ENCODE peak calls at places on chromosomes 12 and 14, in four cellular contexts. S, E, O and L are unnamed samples.

GRCh38 chr12:102957339-102958050 is at the start of gene ASCL1:
- DNase-seq in E (peak; percentile 48), S (no peak), O (no peak), L (peak; percentile 32)

GRCh38 chr12:57755454-57756372 is 810 bp downstream of the MARCHF9 start:
- DNase-seq in S (no peak), E (no peak), O (no peak), L (no peak)

GRCh38 chr14:94357166-94357565 is 31.2 kb downstream of the SERPINA1 start:
- DNase-seq in E (no peak), S (no peak), O (no peak), L (no peak)

GRCh38 chr14:58832010-58832409 is 194.2 kb downstream of the DACT1 start:
- DNase-seq in S (no peak), O (no peak), E (no peak), L (no peak)

GRCh38 chr14:93056840-93057585 is 58.7 kb downstream of the ITPK1 start:
- DNase-seq in O (no peak), E (peak; percentile 43), S (no peak), L (no peak)

GRCh38 chr12:88868062-88868461 is 287.8 kb upstream of the KITLG start:
- DNase-seq in S (no peak), O (no peak), E (no peak), L (no peak)

GRCh38 chr12:58206876-58207275 is 265.5 kb downstream of the ATP23 start:
- DNase-seq in S (no peak), E (no peak), O (no peak), L (no peak)

GRCh38 chr12:106080786-106081185 is 58.0 kb downstream of the NUAK1 start:
- DNase-seq in E (no peak), S (no peak), O (no peak), L (no peak)

GRCh38 chr12:100473716-100474150 is at the start of gene NR1H4:
- DNase-seq in O (no peak), S (no peak), E (peak; percentile 29), L (peak; percentile 67)

GRCh38 chr14:76812093-76812421 is 625 bp downstream of the ANGEL1 start:
- DNase-seq in S (no peak), O (no peak), E (no peak), L (peak; percentile 33)

GRCh38 chr12:99427104-99427503 is 220.4 kb upstream of the GARIN6 start:
- DNase-seq in S (no peak), E (no peak), O (no peak), L (no peak)

GRCh38 chr14:90419200-90419599 is 22.4 kb downstream of the CALM1 start:
- DNase-seq in S (peak; percentile 47), O (peak; percentile 64), E (peak; percentile 80), L (peak; percentile 74)

GRCh38 chr14:22131749-22132476 is 457.1 kb downstream of the DAD1 start:
- DNase-seq in O (no peak), S (no peak), E (peak; percentile 27), L (peak; percentile 30)

GRCh38 chr14:86915416-86915815 is 1077.6 kb downstream of the GALC start:
- DNase-seq in O (no peak), S (no peak), E (no peak), L (no peak)

GRCh38 chr12:13980548-13981295 is 680 bp downstream of the GRIN2B start:
- DNase-seq in O (no peak), E (peak; percentile 18), S (no peak), L (no peak)

GRCh38 chr12:133023566-133023965 is 13.7 kb upstream of the ZNF84 start:
- DNase-seq in E (no peak), O (no peak), S (no peak), L (no peak)

GRCh38 chr12:31315779-31316465 is 10.0 kb downstream of the SINHCAF start:
- DNase-seq in E (no peak), S (no peak), O (no peak), L (no peak)

GRCh38 chr14:59013672-59014298 is 174.7 kb upstream of the DAAM1 start:
- DNase-seq in E (peak; percentile 40), S (no peak), O (no peak), L (no peak)

GRCh38 chr12:122691566-122691965 is 11.6 kb downstream of the HCAR2 start:
- DNase-seq in E (no peak), O (no peak), S (no peak), L (no peak)

GRCh38 chr14:53214384-53214783 is 61.3 kb upstream of the DDHD1 start:
- DNase-seq in E (no peak), S (no peak), O (no peak), L (peak; percentile 62)

GRCh38 chr14:53218161-53218560 is 65.0 kb upstream of the DDHD1 start:
- DNase-seq in O (no peak), E (no peak), S (no peak), L (no peak)

GRCh38 chr14:53215101-53215500 is 62.0 kb upstream of the DDHD1 start:
- DNase-seq in E (no peak), O (no peak), S (no peak), L (no peak)

DNA sequence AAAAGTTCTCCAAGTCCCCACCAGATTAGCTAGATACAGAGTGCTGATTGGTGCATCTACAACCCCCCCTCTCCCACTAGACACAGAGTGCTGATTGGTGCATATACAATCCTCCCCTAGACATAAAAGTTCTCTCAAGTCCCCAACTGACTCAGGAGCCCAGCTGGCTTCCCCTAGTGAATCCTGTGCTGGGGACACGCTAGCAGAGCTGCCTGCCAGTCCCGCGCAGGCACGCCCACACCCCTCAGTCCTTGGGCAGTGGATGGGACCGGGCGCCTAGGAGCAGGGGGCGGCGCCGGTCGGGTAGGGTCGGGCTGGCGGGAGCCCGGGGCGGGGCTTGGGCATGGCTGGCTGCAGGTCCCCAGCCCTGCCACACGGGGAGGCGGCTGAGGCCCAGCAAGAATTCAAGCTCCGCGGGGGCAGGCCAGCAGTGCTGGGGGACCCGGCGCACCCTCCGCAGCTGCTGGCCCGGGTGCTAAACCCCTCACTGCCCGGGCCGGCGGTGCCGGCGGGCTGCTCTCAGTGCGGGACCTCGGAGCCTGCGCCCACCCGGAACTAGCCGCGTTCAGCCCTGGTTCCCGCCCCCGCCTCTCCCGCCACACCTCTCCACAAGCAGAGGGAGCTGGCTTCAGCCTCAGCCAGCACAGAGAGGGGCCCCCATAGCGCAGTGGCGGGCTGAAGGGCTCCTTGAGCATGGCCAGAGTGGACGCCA is 64.3 kb upstream of the DDHD1 start:
- DNase-seq in E (peak; percentile 88), S (peak; percentile 59), O (peak; percentile 40), L (peak; percentile 90)
- TF ChIP-seq POLR2A in E (no peak), S (peak; percentile 49), O (peak; percentile 24), L (no peak)

GRCh38 chr14:24273422-24273998 is 2.1 kb upstream of the RABGGTA start:
- DNase-seq in O (no peak), S (no peak), E (peak; percentile 43), L (no peak)

GRCh38 chr14:24272442-24272841 is 1.0 kb upstream of the RABGGTA start:
- DNase-seq in O (no peak), E (no peak), S (no peak), L (no peak)

GRCh38 chr14:24270537-24271133 is 762 bp downstream of the RABGGTA start:
- DNase-seq in E (no peak), O (no peak), S (peak; percentile 8), L (no peak)

GRCh38 chr14:24271134-24271833 is at the start of gene RABGGTA:
- DNase-seq in O (peak; percentile 75), S (peak; percentile 85), E (peak; percentile 93), L (peak; percentile 90)

DNA sequence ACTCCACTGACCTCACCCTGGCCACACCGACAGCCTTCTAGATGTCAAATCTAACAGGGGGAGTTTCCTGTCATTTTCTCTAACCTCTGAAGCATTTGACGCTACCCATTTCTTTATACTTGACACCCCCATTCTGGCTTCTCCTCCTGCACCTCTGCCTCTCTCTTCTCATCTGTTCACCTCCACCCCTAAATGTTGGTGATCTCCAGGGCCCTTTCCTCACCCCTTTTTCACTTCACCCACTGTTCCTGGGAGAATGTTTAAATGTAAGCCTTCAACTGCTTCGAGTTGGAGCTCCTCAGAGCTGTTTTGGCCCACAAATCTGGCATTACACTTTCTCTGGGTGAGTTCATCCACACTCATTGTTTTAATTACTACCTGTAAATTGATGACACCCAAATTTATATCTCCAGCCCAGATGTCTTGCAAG is 452 bp upstream of the RABGGTA start:
- DNase-seq in S (no peak), E (no peak), O (no peak), L (no peak)
- TF ChIP-seq POLR2A in S (no peak), E (no peak), O (no peak), L (no peak)

GRCh38 chr12:25249951-25250738 is 584 bp downstream of the KRAS start:
- DNase-seq in O (peak; percentile 10), S (no peak), E (peak; percentile 32), L (peak; percentile 46)
- TF ChIP-seq POLR2A in O (no peak), S (no peak), E (no peak), L (no peak)

DNA sequence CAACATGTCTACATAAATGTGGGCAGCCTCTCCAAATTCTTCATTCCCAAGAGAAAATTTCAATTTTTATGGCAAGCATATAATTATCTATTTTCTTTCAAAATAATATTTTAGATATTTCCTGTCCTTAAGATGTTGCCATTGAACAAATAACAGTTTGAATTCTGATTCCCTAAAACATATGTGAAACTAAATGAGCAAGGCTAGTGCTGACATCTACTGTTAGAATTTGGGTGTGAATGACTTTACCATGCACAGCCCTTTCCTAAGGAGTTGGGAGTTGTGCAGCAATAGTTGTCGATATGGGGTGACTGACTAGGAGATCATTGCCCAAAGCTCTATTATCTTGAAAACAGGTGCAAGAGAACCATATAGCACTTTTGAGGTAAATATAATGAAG is 108.2 kb upstream of the SLC38A4 start:
- DNase-seq in E (peak; percentile 58), O (no peak), S (no peak), L (no peak)
- TF ChIP-seq POLR2A in E (no peak), O (no peak), S (no peak), L (no peak)

DNA sequence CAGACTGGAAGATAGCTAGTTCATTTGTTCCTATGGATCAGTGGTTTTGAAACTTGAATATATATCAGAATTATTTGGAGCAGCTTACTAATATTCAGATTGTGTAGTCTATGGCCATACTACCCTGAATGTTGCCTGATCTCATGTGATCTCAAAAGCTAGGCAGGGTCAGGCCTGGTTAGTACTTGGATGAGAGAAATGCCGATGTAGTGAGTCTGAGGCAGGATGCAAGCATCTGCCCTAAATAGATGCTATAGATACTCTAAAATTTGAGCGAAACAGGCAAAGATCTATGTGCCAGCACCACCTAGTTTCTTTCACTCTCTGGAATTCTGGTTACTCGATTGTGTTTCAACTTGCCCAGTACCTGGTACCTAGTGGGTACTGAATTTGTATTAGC is 40.9 kb downstream of the FRMD6 start:
- DNase-seq in O (no peak), S (no peak), E (no peak), L (no peak)
- TF ChIP-seq POLR2A in O (no peak), S (no peak), E (no peak), L (no peak)

DNA sequence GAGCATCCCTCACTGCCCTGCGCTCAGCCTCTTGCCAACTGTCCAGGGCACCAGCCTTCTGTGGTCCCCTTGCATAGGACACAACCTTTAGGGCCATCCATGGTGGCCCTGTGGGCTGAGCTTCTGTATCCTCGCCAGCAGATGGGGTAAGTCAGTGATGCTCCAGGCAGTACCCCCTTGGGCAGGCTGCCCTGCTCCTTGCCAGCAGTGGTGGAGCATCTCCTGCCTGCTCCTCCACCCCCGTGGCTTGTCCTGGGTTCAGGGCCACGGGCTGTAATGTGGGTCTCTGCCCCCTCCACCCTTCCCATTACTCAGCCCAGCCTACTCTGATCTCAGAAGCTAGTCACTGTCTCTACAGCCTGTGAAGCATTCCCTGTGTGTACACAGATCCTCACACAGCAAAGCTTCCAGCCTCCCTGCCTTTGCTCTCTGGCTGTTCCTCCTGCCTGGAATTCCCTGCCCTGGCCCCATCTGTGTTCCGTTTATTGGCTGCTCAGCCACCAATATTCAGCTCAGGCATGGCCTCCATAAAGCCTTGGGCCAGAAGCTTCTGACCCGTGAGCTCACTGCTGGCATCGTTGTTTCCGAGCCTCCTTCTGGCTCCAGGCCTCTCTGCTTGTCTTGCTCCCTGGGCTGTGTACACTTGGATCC is 177.2 kb upstream of the PRMT8 start:
- DNase-seq in E (peak; percentile 55), O (no peak), S (no peak), L (peak; percentile 69)
- TF ChIP-seq POLR2A in E (no peak), O (no peak), S (no peak), L (no peak)

GRCh38 chr12:112350593-112351592 is 31.3 kb downstream of the HECTD4 start:
- DNase-seq in S (no peak), O (no peak), E (no peak), L (no peak)
- TF ChIP-seq POLR2A in S (no peak), O (no peak), E (no peak), L (no peak)